ENCODE peak calls at places on chromosomes 11 and 22, in five cellular contexts. J, Y, D, X and R are unnamed samples.

GRCh38 chr11:108929241-108929640 is 264.4 kb downstream of the DDX10 start:
- DNase-seq in J (peak; percentile 83), Y (no peak), D (no peak), X (peak; percentile 76), R (no peak)

GRCh38 chr11:128469220-128469619 is 118.1 kb downstream of the ETS1 start:
- DNase-seq in J (no peak), Y (no peak), D (no peak), X (no peak), R (no peak)

GRCh38 chr22:20109411-20110358 is 6.2 kb upstream of the RANBP1 start:
- DNase-seq in J (no peak), Y (no peak), D (no peak), X (no peak), R (no peak)

GRCh38 chr11:84247931-84248330 is 961.8 kb upstream of the CCDC90B start:
- DNase-seq in J (no peak), Y (no peak), D (no peak), X (no peak), R (peak; percentile 39)

GRCh38 chr11:120229451-120230424 is 10.2 kb upstream of the POU2F3 start:
- DNase-seq in J (no peak), Y (peak; percentile 68), D (peak; percentile 80), X (peak; percentile 54), R (peak; percentile 5)

GRCh38 chr11:34788642-34789041 is 127.5 kb downstream of the APIP start:
- DNase-seq in J (no peak), Y (no peak), D (no peak), X (no peak), R (no peak)

GRCh38 chr11:35815556-35816315 is 128.1 kb upstream of the LDLRAD3 start:
- DNase-seq in J (no peak), Y (no peak), D (no peak), X (peak; percentile 69), R (peak; percentile 58)

GRCh38 chr11:104134760-104135159 is 29.2 kb downstream of the PDGFD start:
- DNase-seq in J (peak; percentile 65), Y (no peak), D (no peak), X (peak; percentile 45), R (no peak)

GRCh38 chr11:60813324-60813723 is 28.2 kb downstream of the MS4A10 start:
- DNase-seq in J (no peak), Y (no peak), D (no peak), X (no peak), R (no peak)

GRCh38 chr22:39900306-39901227 is at the start of gene GRAP2:
- DNase-seq in J (no peak), Y (no peak), D (no peak), X (no peak), R (no peak)

GRCh38 chr11:1631066-1631568 is 1.5 kb downstream of the KRTAP5-5 start:
- DNase-seq in J (no peak), Y (no peak), D (no peak), X (no peak), R (no peak)

GRCh38 chr11:62508336-62509058 is 38.1 kb downstream of the AHNAK start:
- DNase-seq in J (peak; percentile 41), Y (peak; percentile 87), D (peak; percentile 92), X (peak; percentile 85), R (peak; percentile 18)

GRCh38 chr11:116990061-116990473 is 108.2 kb downstream of the SIK3 start:
- DNase-seq in J (peak; percentile 68), Y (no peak), D (no peak), X (peak; percentile 78), R (no peak)

GRCh38 chr11:70763606-70764005 is 365.3 kb downstream of the CTTN start:
- DNase-seq in J (no peak), Y (no peak), D (no peak), X (peak; percentile 78), R (no peak)

GRCh38 chr11:2302844-2303626 is 1.2 kb downstream of the TSPAN32 start:
- DNase-seq in J (no peak), Y (no peak), D (no peak), X (no peak), R (no peak)

GRCh38 chr11:65916391-65916790 is 2.5 kb downstream of the C11orf68 start:
- DNase-seq in J (peak; percentile 63), Y (no peak), D (peak; percentile 39), X (no peak), R (no peak)

GRCh38 chr22:47072642-47072967 is 310.2 kb downstream of the TBC1D22A start:
- DNase-seq in J (no peak), Y (no peak), D (no peak), X (no peak), R (no peak)

GRCh38 chr11:12857572-12857971 is 151.5 kb upstream of the RASSF10 start:
- DNase-seq in J (no peak), Y (no peak), D (no peak), X (no peak), R (no peak)

GRCh38 chr11:123478352-123478986 is 48.4 kb downstream of the GRAMD1B start:
- DNase-seq in J (peak; percentile 81), Y (peak; percentile 83), D (peak; percentile 90), X (peak; percentile 89), R (peak; percentile 86)